ENCODE peak calls at places on chromosome 3, in six cellular contexts. V is NCI-H1092 treated with DMSO at 0.1 percent for 48 hours; W is GM23248; G is Jurkat, Clone E6-1; L is OCI-LY7; A is psoas muscle. I is an unnamed sample.

GRCh38 chr3:101042996-101043686 is 49.9 kb upstream of the ABI3BP start:
- DNase-seq in G (no peak), L (no peak), A (no peak), V (no peak), W (peak), I (peak)

GRCh38 chr3:29555590-29555989 is 274.7 kb downstream of the RBMS3 start:
- DNase-seq in V (no peak), W (peak), G (no peak), A (no peak), L (no peak), I (no peak)

GRCh38 chr3:32593903-32594525 is 23.4 kb upstream of the DYNC1LI1 start:
- DNase-seq in G (no peak), V (no peak), A (no peak), L (no peak), W (peak), I (no peak)

GRCh38 chr3:52570076-52570475 is 33.7 kb downstream of the UQCC5 start:
- DNase-seq in G (no peak), A (no peak), W (peak), L (no peak), V (no peak), I (peak)

GRCh38 chr3:74752290-74752689 is 137.8 kb upstream of the CNTN3 start:
- DNase-seq in A (no peak), V (no peak), L (no peak), W (no peak), G (no peak), I (no peak)

GRCh38 chr3:50340404-50341329 is at the start of gene RASSF1:
- DNase-seq in G (no peak), L (peak), W (peak), V (no peak), A (peak), I (peak)

GRCh38 chr3:113339616-113340244 is 101.6 kb downstream of the CFAP44 start:
- DNase-seq in V (no peak), W (peak), G (no peak), A (no peak), L (peak), I (peak)

GRCh38 chr3:67515778-67516177 is 138.6 kb downstream of the SUCLG2 start:
- DNase-seq in A (no peak), V (no peak), L (no peak), W (no peak), G (no peak), I (no peak)